ENCODE peak calls at places on chromosomes 7 and 10, in four cellular contexts. L is NB4, R is GM12892, C is PC-3. Y is an unnamed sample.

GRCh38 chr7:98619450-98620321 is 2.6 kb downstream of the NPTX2 start:
- DNase-seq in R (no peak), L (peak), C (no peak), Y (peak)

GRCh38 chr7:129781856-129782256 is 170.3 kb downstream of the NRF1 start:
- DNase-seq in L (no peak), C (no peak), R (no peak), Y (no peak)

GRCh38 chr7:124930655-124931597 is 1.3 kb upstream of the POT1 start:
- DNase-seq in L (peak), R (no peak), C (no peak), Y (no peak)

GRCh38 chr7:12715372-12716133 is 28.1 kb downstream of the ARL4A start:
- DNase-seq in R (no peak), L (peak), C (peak), Y (no peak)

GRCh38 chr10:32112055-32112454 is 55.8 kb upstream of the KIF5B start:
- DNase-seq in L (no peak), C (peak), R (no peak), Y (no peak)

GRCh38 chr7:46386428-46387399 is 465.6 kb upstream of the IGFBP3 start:
- DNase-seq in L (no peak), R (no peak), C (no peak), Y (no peak)

GRCh38 chr10:102696736-102697135 is 17.5 kb downstream of the ARL3 start:
- DNase-seq in L (no peak), C (no peak), R (no peak), Y (no peak)

GRCh38 chr10:30433286-30433778 is 652 bp upstream of the MAP3K8 start:
- DNase-seq in R (no peak), C (peak), L (peak), Y (no peak)

GRCh38 chr7:157682064-157682945 is 345.5 kb downstream of the DNAJB6 start:
- DNase-seq in L (no peak), R (no peak), C (no peak), Y (no peak)